ENCODE peak calls at places on chromosomes 16 and 17, in six cellular contexts. Z, Q, N, T, U and P are unnamed samples.

GRCh38 chr17:22410136-22410535 is 717.8 kb downstream of the KCNJ18 start:
- DNase-seq in Z (no peak), Q (no peak), N (no peak), T (no peak), U (no peak), P (no peak)

GRCh38 chr16:53415504-53415903 is 18.8 kb upstream of the RBL2 start:
- DNase-seq in Z (no peak), Q (no peak), N (peak; percentile 31), T (no peak), U (no peak), P (no peak)

GRCh38 chr17:72407336-72408121 is 286.7 kb downstream of the SOX9 start:
- DNase-seq in Z (no peak), Q (no peak), N (no peak), T (peak; percentile 99), U (no peak), P (peak; percentile 89)

GRCh38 chr16:23670137-23670776 is 8.4 kb upstream of the PLK1 start:
- DNase-seq in Z (no peak), Q (peak; percentile 77), N (no peak), T (peak; percentile 95), U (no peak), P (no peak)

GRCh38 chr17:80030730-80031410 is 4.8 kb downstream of the TBC1D16 start:
- DNase-seq in Z (no peak), Q (no peak), N (no peak), T (no peak), U (no peak), P (no peak)

GRCh38 chr17:44820631-44821196 is 9.4 kb downstream of the GJC1 start:
- DNase-seq in Z (no peak), Q (no peak), N (peak; percentile 36), T (peak; percentile 91), U (no peak), P (no peak)

GRCh38 chr16:84884311-84885023 is 64.7 kb downstream of the CRISPLD2 start:
- DNase-seq in Z (peak; percentile 42), Q (no peak), N (peak; percentile 45), T (no peak), U (no peak), P (no peak)

GRCh38 chr16:54511181-54511731 is 224.7 kb upstream of the IRX3 start:
- DNase-seq in Z (no peak), Q (no peak), N (no peak), T (no peak), U (no peak), P (no peak)

GRCh38 chr17:34241062-34241461 is 14.0 kb upstream of the CCL2 start:
- DNase-seq in Z (no peak), Q (no peak), N (no peak), T (peak; percentile 44), U (no peak), P (peak; percentile 34)

GRCh38 chr17:60223456-60223855 is 73.7 kb downstream of the CA4 start:
- DNase-seq in Z (no peak), Q (no peak), N (no peak), T (no peak), U (no peak), P (no peak)

GRCh38 chr17:30244853-30245385 is 9.4 kb upstream of the SLC6A4 start:
- DNase-seq in Z (no peak), Q (no peak), N (no peak), T (peak; percentile 89), U (no peak), P (no peak)

GRCh38 chr16:3188925-3189825 is 1.2 kb downstream of the OR1F1 start:
- DNase-seq in Z (peak; percentile 74), Q (no peak), N (peak; percentile 60), T (peak; percentile 59), U (no peak), P (peak; percentile 76)

GRCh38 chr17:16313159-16314090 is 39.8 kb downstream of the CENPV start:
- DNase-seq in Z (peak; percentile 76), Q (no peak), N (peak; percentile 94), T (peak; percentile 88), U (no peak), P (no peak)

GRCh38 chr16:24729967-24730815 is 740 bp downstream of the TNRC6A start:
- DNase-seq in Z (peak; percentile 76), Q (no peak), N (no peak), T (peak; percentile 18), U (no peak), P (peak; percentile 80)

GRCh38 chr17:2487306-2487705 is 24.4 kb downstream of the METTL16 start:
- DNase-seq in Z (no peak), Q (no peak), N (no peak), T (no peak), U (no peak), P (no peak)

GRCh38 chr17:45318561-45319230 is 1.9 kb upstream of the MAP3K14 start:
- DNase-seq in Z (no peak), Q (no peak), N (no peak), T (no peak), U (no peak), P (no peak)

GRCh38 chr17:62750502-62751349 is 57.4 kb downstream of the MARCHF10 start:
- DNase-seq in Z (no peak), Q (no peak), N (no peak), T (peak; percentile 24), U (peak; percentile 15), P (peak; percentile 61)

GRCh38 chr16:30368122-30368791 is 2.0 kb downstream of the TBC1D10B start:
- DNase-seq in Z (peak; percentile 31), Q (no peak), N (no peak), T (peak; percentile 59), U (no peak), P (no peak)

GRCh38 chr17:9410737-9411136 is 164.9 kb downstream of the STX8 start:
- DNase-seq in Z (no peak), Q (no peak), N (no peak), T (no peak), U (no peak), P (no peak)

GRCh38 chr16:72876221-72876620 is 171.7 kb downstream of the ZFHX3 start:
- DNase-seq in Z (no peak), Q (peak; percentile 1), N (no peak), T (peak; percentile 94), U (no peak), P (no peak)

GRCh38 chr16:9279661-9280060 is 188.2 kb downstream of the HAPSTR1 start:
- DNase-seq in Z (no peak), Q (no peak), N (no peak), T (no peak), U (no peak), P (no peak)
- TF ChIP-seq USF2 in Z (no peak), Q (no peak), N (no peak), T (no peak), U (no peak), P (no peak)

GRCh38 chr16:48435319-48435682 is 50.1 kb upstream of the SIAH1 start:
- DNase-seq in Z (no peak), Q (no peak), N (no peak), T (no peak), U (no peak), P (no peak)

GRCh38 chr16:48432136-48432535 is 46.9 kb upstream of the SIAH1 start:
- DNase-seq in Z (no peak), Q (peak; percentile 48), N (no peak), T (no peak), U (no peak), P (no peak)

GRCh38 chr16:48433116-48433848 is 48.1 kb upstream of the SIAH1 start:
- DNase-seq in Z (no peak), Q (no peak), N (no peak), T (no peak), U (no peak), P (no peak)

GRCh38 chr16:48434653-48435318 is 49.6 kb upstream of the SIAH1 start:
- DNase-seq in Z (no peak), Q (no peak), N (no peak), T (peak; percentile 80), U (no peak), P (no peak)

GRCh38 chr16:48433849-48434530 is 48.8 kb upstream of the SIAH1 start:
- DNase-seq in Z (no peak), Q (no peak), N (no peak), T (no peak), U (no peak), P (no peak)
- H2AFZ ChIP-seq in Z (no peak overlapping the region), Q (no peak overlapping the region), N (peak overlapping the region; percentile 42), T (no peak overlapping the region), U (no peak overlapping the region), P (no peak overlapping the region)

DNA sequence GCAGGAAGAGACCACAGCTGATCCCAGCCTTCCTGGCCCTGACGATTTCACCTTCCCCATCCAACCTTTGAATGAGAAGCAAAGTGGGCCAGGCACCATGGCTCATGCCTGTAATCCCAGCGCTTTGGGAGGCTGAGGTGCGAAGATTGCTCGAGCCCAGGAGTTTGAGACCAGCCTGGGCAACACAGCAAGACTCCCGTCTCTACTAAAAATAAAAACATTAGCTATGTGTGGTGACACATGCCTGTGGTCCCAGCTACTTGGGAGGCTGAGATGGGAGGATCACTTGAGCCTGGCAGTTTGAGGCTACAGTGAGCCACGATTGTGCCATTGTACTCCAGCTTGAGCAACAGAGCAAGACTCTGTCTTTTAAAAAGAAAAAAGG is 30.9 kb upstream of the SLC38A10 start:
- DNase-seq in Z (no peak), Q (no peak), N (no peak), T (no peak), U (no peak), P (no peak)
- TF ChIP-seq USF2 in Z (no peak), Q (no peak), N (no peak), T (no peak), U (no peak), P (no peak)

GRCh38 chr17:40191237-40192208 is 14.3 kb downstream of the RAPGEFL1 start:
- DNase-seq in Z (peak; percentile 80), Q (peak; percentile 30), N (peak; percentile 71), T (peak; percentile 76), U (peak; percentile 70), P (peak; percentile 87)
- H2AFZ ChIP-seq in Z (peak overlapping the region; percentile 97), Q (peak overlapping the region; percentile 91), N (no peak overlapping the region), T (peak overlapping the region; percentile 94), U (peak overlapping the region; percentile 44), P (peak overlapping the region; percentile 65)